ENCODE peak calls at places on chromosomes 12 and 14, in five cellular contexts. One of them, this sample, is unnamed.

GRCh38 chr12:107329569-107330324 is 236.4 kb upstream of the CRY1 start:
- DNase-seq in breast epithelium: no peak
- DNase-seq in psoas muscle: no peak
- DNase-seq in CD4-positive, alpha-beta T cell: no peak
- DNase-seq in sigmoid colon: no peak
- DNase-seq in this sample: no peak

GRCh38 chr14:23559010-23559920 is 3.2 kb downstream of the THTPA start:
- DNase-seq in breast epithelium: no peak
- DNase-seq in psoas muscle: peak; percentile 53
- DNase-seq in CD4-positive, alpha-beta T cell: peak; percentile 74
- DNase-seq in sigmoid colon: no peak
- DNase-seq in this sample: no peak

GRCh38 chr14:77052281-77053044 is 24.0 kb upstream of the IRF2BPL start:
- DNase-seq in breast epithelium: peak; percentile 51
- DNase-seq in psoas muscle: no peak
- DNase-seq in CD4-positive, alpha-beta T cell: no peak
- DNase-seq in sigmoid colon: peak; percentile 66
- DNase-seq in this sample: no peak

GRCh38 chr14:21029917-21030316 is at the start of gene TPPP2:
- DNase-seq in breast epithelium: no peak
- DNase-seq in psoas muscle: no peak
- DNase-seq in CD4-positive, alpha-beta T cell: no peak
- DNase-seq in sigmoid colon: no peak
- DNase-seq in this sample: no peak

GRCh38 chr14:95431199-95432145 is 85.0 kb downstream of the SYNE3 start:
- DNase-seq in breast epithelium: no peak
- DNase-seq in psoas muscle: no peak
- DNase-seq in CD4-positive, alpha-beta T cell: no peak
- DNase-seq in sigmoid colon: no peak
- DNase-seq in this sample: no peak

GRCh38 chr12:2324375-2324774 is 271.6 kb downstream of the CACNA1C start:
- DNase-seq in breast epithelium: no peak
- DNase-seq in psoas muscle: peak; percentile 60
- DNase-seq in CD4-positive, alpha-beta T cell: no peak
- DNase-seq in sigmoid colon: peak; percentile 81
- DNase-seq in this sample: no peak

GRCh38 chr12:971991-972390 is 19.0 kb upstream of the ERC1 start:
- DNase-seq in breast epithelium: no peak
- DNase-seq in psoas muscle: no peak
- DNase-seq in CD4-positive, alpha-beta T cell: no peak
- DNase-seq in sigmoid colon: no peak
- DNase-seq in this sample: no peak

GRCh38 chr12:124551268-124552144 is 15.9 kb downstream of the NCOR2 start:
- DNase-seq in breast epithelium: peak; percentile 52
- DNase-seq in psoas muscle: no peak
- DNase-seq in CD4-positive, alpha-beta T cell: no peak
- DNase-seq in sigmoid colon: peak; percentile 85
- DNase-seq in this sample: peak; percentile 94

GRCh38 chr12:60501124-60501729 is 905.4 kb downstream of the SLC16A7 start:
- DNase-seq in breast epithelium: no peak
- DNase-seq in psoas muscle: no peak
- DNase-seq in CD4-positive, alpha-beta T cell: no peak
- DNase-seq in sigmoid colon: no peak
- DNase-seq in this sample: no peak

GRCh38 chr12:13764748-13765147 is 216.7 kb downstream of the GRIN2B start:
- DNase-seq in breast epithelium: no peak
- DNase-seq in psoas muscle: no peak
- DNase-seq in CD4-positive, alpha-beta T cell: no peak
- DNase-seq in sigmoid colon: no peak
- DNase-seq in this sample: no peak

DNA sequence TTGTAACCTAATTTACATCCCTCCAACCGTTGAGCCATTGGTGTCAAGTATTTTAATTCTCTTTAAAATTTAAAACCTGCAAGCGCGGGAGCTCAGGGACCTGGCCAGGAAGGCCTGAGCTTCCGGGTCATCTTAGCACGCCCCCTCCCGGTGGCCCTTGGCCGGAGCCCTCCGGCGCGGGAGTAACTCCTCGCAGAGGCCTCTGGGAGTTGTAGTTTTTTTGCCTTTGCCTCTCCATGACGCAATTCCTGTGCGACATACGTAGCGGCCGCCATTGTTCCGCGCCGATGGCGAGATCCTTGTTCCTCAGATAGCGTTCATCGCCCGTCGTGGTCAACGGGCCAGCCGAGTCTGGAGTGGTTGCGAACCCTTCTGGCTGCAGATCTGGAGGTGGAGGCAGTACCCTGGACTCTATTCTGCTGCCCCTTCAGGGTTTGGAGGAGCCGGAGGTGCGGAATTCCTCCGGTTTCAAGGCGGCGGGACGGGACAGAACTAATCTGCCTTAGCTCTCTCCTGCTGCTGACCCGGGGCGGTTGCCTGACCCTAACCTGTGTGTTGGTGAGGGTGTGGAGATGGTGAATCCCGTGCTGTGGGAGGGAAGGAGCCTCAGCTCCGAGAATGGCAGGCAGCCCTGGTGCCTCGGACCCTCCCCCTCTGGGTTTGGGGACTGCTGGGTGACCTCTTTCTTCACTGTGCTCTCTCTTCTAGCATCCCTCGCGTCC is at the start of gene ZNF268:
- DNase-seq in breast epithelium: peak; percentile 77
- DNase-seq in psoas muscle: peak; percentile 90
- DNase-seq in CD4-positive, alpha-beta T cell: peak; percentile 86
- DNase-seq in sigmoid colon: peak; percentile 94
- DNase-seq in this sample: peak; percentile 97
- H3K9me3 ChIP-seq in breast epithelium: peaks cover 41% of the 10 kb centered on the region
- H3K9me3 ChIP-seq in psoas muscle: peaks cover 62% of the 10 kb centered on the region
- H3K9me3 ChIP-seq in CD4-positive, alpha-beta T cell: peaks cover 40% of the 10 kb centered on the region
- H3K9me3 ChIP-seq in sigmoid colon: peaks cover 5% of the 10 kb centered on the region
- H3K9me3 ChIP-seq in this sample: peaks cover 8% of the 10 kb centered on the region

DNA sequence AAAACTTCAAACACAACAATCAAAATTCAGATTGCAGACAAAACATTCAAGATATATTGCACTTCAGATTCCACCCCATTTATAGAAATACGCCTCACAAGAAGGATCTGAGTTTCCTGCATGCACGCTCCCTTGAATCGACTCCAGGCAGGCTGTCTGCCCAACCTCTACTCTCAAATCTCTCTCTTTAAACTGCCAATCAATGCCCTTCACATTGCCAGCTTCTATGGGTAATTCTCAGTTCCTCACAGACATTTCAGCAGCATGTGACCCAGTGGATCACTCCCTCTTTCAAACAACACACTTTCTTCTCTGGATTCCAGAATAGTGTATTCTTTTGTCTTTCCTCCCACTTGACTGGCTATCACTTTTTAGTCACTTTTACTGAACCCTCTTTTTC is 184.1 kb downstream of the PRKD1 start:
- DNase-seq in breast epithelium: no peak
- DNase-seq in psoas muscle: no peak
- DNase-seq in CD4-positive, alpha-beta T cell: no peak
- DNase-seq in sigmoid colon: peak; percentile 67
- DNase-seq in this sample: no peak
- H3K9me3 ChIP-seq in breast epithelium: no peaks in the 10 kb centered on the region
- H3K9me3 ChIP-seq in psoas muscle: no peaks in the 10 kb centered on the region
- H3K9me3 ChIP-seq in CD4-positive, alpha-beta T cell: no peaks in the 10 kb centered on the region
- H3K9me3 ChIP-seq in sigmoid colon: no peaks in the 10 kb centered on the region
- H3K9me3 ChIP-seq in this sample: no peaks in the 10 kb centered on the region

GRCh38 chr14:105866841-105867321 is 340.5 kb downstream of the TMEM121 start:
- DNase-seq in breast epithelium: no peak
- DNase-seq in psoas muscle: no peak
- DNase-seq in CD4-positive, alpha-beta T cell: peak; percentile 21
- DNase-seq in sigmoid colon: peak; percentile 55
- DNase-seq in this sample: no peak
- H3K9me3 ChIP-seq in breast epithelium: peaks cover 11% of the 10 kb centered on the region
- H3K9me3 ChIP-seq in psoas muscle: no peaks in the 10 kb centered on the region
- H3K9me3 ChIP-seq in CD4-positive, alpha-beta T cell: no peaks in the 10 kb centered on the region
- H3K9me3 ChIP-seq in sigmoid colon: no peaks in the 10 kb centered on the region
- H3K9me3 ChIP-seq in this sample: no peaks in the 10 kb centered on the region

GRCh38 chr12:131140069-131140435 is 186.3 kb downstream of the ADGRD1 start:
- DNase-seq in breast epithelium: no peak
- DNase-seq in psoas muscle: no peak
- DNase-seq in CD4-positive, alpha-beta T cell: no peak
- DNase-seq in sigmoid colon: no peak
- DNase-seq in this sample: no peak
- H3K9me3 ChIP-seq in breast epithelium: no peaks in the 10 kb centered on the region
- H3K9me3 ChIP-seq in psoas muscle: no peaks in the 10 kb centered on the region
- H3K9me3 ChIP-seq in CD4-positive, alpha-beta T cell: no peaks in the 10 kb centered on the region
- H3K9me3 ChIP-seq in sigmoid colon: no peaks in the 10 kb centered on the region
- H3K9me3 ChIP-seq in this sample: no peaks in the 10 kb centered on the region

GRCh38 chr14:26383286-26383685 is 214.5 kb downstream of the NOVA1 start:
- DNase-seq in breast epithelium: no peak
- DNase-seq in psoas muscle: no peak
- DNase-seq in CD4-positive, alpha-beta T cell: no peak
- DNase-seq in sigmoid colon: no peak
- DNase-seq in this sample: no peak
- H3K9me3 ChIP-seq in breast epithelium: no peaks in the 10 kb centered on the region
- H3K9me3 ChIP-seq in psoas muscle: no peaks in the 10 kb centered on the region
- H3K9me3 ChIP-seq in CD4-positive, alpha-beta T cell: peaks cover 6% of the 10 kb centered on the region
- H3K9me3 ChIP-seq in sigmoid colon: no peaks in the 10 kb centered on the region
- H3K9me3 ChIP-seq in this sample: no peaks in the 10 kb centered on the region

This sample was measured in esophagus muscularis mucosa.